ENCODE peak calls at places on chromosome 19, in seven cellular contexts. P is neuronal stem cell, J is upper lobe of right lung, Y is Peyer's patch, B is HepG2, S is AG04450, Z is right cardiac atrium. G is an unnamed sample.

GRCh38 chr19:51034704-51035103 is at the start of gene KLK12:
- DNase-seq in S (no peak), Y (no peak), J (no peak), Z (no peak), B (no peak), P (no peak), G (no peak)

GRCh38 chr19:18340990-18341868 is 831 bp downstream of the PGPEP1 start:
- DNase-seq in Y (peak; percentile 84), B (peak; percentile 52), S (no peak), P (no peak), J (peak; percentile 82), Z (peak; percentile 63), G (peak; percentile 77)

GRCh38 chr19:18397242-18398202 is at the start of gene LRRC25:
- DNase-seq in Y (peak; percentile 72), P (peak; percentile 57), B (no peak), Z (peak; percentile 56), J (peak; percentile 78), S (no peak), G (no peak)

GRCh38 chr19:31451686-31452325 is 102.6 kb upstream of the TSHZ3 start:
- DNase-seq in S (no peak), Y (no peak), Z (no peak), B (no peak), P (no peak), J (no peak), G (no peak)

GRCh38 chr19:48752511-48753365 is at the start of gene FUT1:
- DNase-seq in S (no peak), Z (peak; percentile 81), Y (peak; percentile 80), P (no peak), B (no peak), J (peak; percentile 90), G (peak; percentile 44)

GRCh38 chr19:50629194-50629593 is 10.5 kb downstream of the SYT3 start:
- DNase-seq in S (no peak), P (no peak), Z (no peak), B (no peak), J (no peak), Y (no peak), G (no peak)

GRCh38 chr19:49921871-49922755 is 6.9 kb upstream of the ATF5 start:
- DNase-seq in Z (no peak), J (no peak), Y (no peak), B (no peak), P (no peak), S (peak; percentile 29), G (no peak)

GRCh38 chr19:16661480-16662034 is 618 bp downstream of the TMEM38A start:
- DNase-seq in B (no peak), S (no peak), J (peak; percentile 67), P (no peak), Z (peak; percentile 56), Y (peak; percentile 58), G (no peak)

GRCh38 chr19:4452230-4452990 is 5.2 kb downstream of the UBXN6 start:
- DNase-seq in B (no peak), J (no peak), P (no peak), Y (no peak), S (no peak), Z (no peak), G (no peak)

GRCh38 chr19:55443045-55443823 is at the start of gene SHISA7:
- DNase-seq in B (no peak), P (no peak), J (no peak), S (no peak), Y (no peak), Z (no peak), G (no peak)

GRCh38 chr19:51441410-51442390 is 16.6 kb downstream of the SIGLEC8 start:
- DNase-seq in S (no peak), J (peak; percentile 63), Z (no peak), Y (peak; percentile 96), B (no peak), P (no peak), G (peak; percentile 64)

GRCh38 chr19:10503002-10503789 is at the start of gene KEAP1:
- DNase-seq in Z (peak; percentile 61), J (peak; percentile 82), S (no peak), P (peak; percentile 50), B (peak; percentile 18), Y (peak; percentile 64), G (peak; percentile 11)

GRCh38 chr19:48874309-48875135 is 2.3 kb downstream of the PPP1R15A start:
- DNase-seq in B (no peak), S (no peak), P (no peak), J (no peak), Y (peak; percentile 63), Z (peak; percentile 55), G (peak; percentile 35)

GRCh38 chr19:40416918-40417713 is 3.9 kb upstream of the PRX start:
- DNase-seq in Z (peak; percentile 76), Y (peak; percentile 67), B (peak; percentile 51), S (no peak), J (no peak), P (no peak), G (no peak)

GRCh38 chr19:49848938-49849337 is 2.0 kb upstream of the PTOV1 start:
- DNase-seq in Y (no peak), B (no peak), S (no peak), J (no peak), Z (no peak), P (no peak), G (no peak)

GRCh38 chr19:2507109-2507508 is 31.2 kb downstream of the GADD45B start:
- DNase-seq in B (peak; percentile 92), P (no peak), J (no peak), Y (peak; percentile 70), S (no peak), Z (no peak), G (peak; percentile 60)

DNA sequence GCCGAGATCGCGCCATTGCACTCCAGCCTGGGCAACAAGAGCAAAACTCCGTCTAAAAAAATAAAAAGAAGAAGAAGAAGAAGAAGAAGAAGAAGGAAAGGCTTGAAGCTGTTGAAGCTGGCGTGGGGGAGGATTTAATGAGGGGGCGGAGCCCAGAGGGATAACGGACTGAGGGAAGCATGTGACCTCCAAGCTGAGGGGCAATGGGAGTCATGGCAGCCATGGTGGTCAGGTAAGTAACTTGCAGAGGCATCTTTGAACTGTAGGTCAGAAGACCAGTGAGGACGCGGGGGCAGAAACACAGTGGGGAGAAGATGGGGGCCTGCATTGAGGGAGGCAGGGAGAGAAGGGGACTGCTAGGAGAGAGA is 13.3 kb downstream of the TMEM160 start:
- DNase-seq in S (no peak), B (no peak), Z (no peak), Y (peak; percentile 57), P (no peak), J (no peak), G (no peak)
- H3K27ac ChIP-seq in S (peak overlapping the region; percentile 21), B (no peak overlapping the region), Z (no peak overlapping the region), Y (peak overlapping the region; percentile 57), P (peak overlapping the region; percentile 16), J (no peak overlapping the region), G (no peak overlapping the region)

DNA sequence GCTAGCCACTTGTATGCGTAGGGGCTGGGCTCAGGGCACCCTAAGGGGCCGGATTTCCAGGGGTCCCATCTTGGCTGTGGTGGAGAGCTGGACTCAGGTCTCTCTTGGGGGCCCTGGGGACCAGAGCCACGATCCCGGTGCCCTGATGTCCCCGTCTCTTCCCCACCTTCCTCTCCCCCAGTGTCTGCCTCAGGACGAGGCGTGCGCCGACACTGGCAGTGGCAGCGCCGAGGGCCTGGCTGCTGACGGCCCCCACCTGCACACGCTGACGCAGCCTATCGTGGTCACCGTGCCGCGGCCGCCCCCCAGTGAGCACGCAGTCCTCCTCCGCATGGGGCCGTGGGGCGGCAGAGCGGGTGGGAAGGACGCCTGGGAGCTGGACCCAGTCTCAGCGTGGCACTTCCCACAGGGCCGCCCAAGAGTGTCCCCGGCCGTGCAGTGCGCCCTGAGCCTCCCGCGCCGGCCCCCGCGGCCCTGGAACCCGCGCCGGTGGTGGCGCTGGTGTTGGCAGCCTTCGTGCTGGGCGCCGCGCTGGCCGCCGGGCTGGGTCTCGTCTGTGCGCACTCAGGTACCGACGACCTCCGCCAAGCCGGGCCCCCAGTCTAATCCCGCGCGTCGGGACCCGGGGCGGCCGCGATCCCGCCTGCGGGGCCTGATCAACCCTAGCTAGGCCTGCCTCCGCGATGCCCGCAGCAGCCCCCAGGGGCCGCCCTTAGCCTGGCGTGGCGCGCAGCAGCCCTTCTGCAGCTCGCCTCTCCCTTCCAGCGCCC is 2.7 kb upstream of the SNAPC2 start:
- DNase-seq in B (no peak), S (no peak), Z (peak; percentile 49), J (peak; percentile 80), Y (peak; percentile 75), P (no peak), G (peak; percentile 57)
- H3K27ac ChIP-seq in B (peak overlapping the region; percentile 30), S (no peak overlapping the region), Z (peak overlapping the region; percentile 17), J (peak overlapping the region; percentile 30), Y (no peak overlapping the region), P (no peak overlapping the region), G (no peak overlapping the region)

GRCh38 chr19:6531163-6531955 is 533 bp downstream of the TNFSF9 start:
- DNase-seq in P (no peak), J (no peak), S (no peak), Z (peak; percentile 18), Y (no peak), B (no peak), G (no peak)
- H3K27ac ChIP-seq in P (no peak overlapping the region), J (peak overlapping the region; percentile 85), S (no peak overlapping the region), Z (no peak overlapping the region), Y (peak overlapping the region; percentile 86), B (no peak overlapping the region), G (no peak overlapping the region)

GRCh38 chr19:34479396-34479795 is 2.2 kb upstream of the WTIP start:
- DNase-seq in Y (no peak), Z (no peak), J (no peak), B (no peak), P (no peak), S (no peak), G (no peak)

GRCh38 chr19:34471906-34472305 is 9.7 kb upstream of the WTIP start:
- DNase-seq in S (no peak), Y (no peak), P (no peak), Z (no peak), J (no peak), B (no peak), G (no peak)

GRCh38 chr19:34474233-34474989 is 7.1 kb upstream of the WTIP start:
- DNase-seq in Y (no peak), J (no peak), Z (no peak), P (no peak), S (no peak), B (no peak), G (no peak)

GRCh38 chr19:34475975-34476594 is 5.5 kb upstream of the WTIP start:
- DNase-seq in S (no peak), Z (no peak), P (no peak), B (no peak), Y (no peak), J (no peak), G (no peak)

DNA sequence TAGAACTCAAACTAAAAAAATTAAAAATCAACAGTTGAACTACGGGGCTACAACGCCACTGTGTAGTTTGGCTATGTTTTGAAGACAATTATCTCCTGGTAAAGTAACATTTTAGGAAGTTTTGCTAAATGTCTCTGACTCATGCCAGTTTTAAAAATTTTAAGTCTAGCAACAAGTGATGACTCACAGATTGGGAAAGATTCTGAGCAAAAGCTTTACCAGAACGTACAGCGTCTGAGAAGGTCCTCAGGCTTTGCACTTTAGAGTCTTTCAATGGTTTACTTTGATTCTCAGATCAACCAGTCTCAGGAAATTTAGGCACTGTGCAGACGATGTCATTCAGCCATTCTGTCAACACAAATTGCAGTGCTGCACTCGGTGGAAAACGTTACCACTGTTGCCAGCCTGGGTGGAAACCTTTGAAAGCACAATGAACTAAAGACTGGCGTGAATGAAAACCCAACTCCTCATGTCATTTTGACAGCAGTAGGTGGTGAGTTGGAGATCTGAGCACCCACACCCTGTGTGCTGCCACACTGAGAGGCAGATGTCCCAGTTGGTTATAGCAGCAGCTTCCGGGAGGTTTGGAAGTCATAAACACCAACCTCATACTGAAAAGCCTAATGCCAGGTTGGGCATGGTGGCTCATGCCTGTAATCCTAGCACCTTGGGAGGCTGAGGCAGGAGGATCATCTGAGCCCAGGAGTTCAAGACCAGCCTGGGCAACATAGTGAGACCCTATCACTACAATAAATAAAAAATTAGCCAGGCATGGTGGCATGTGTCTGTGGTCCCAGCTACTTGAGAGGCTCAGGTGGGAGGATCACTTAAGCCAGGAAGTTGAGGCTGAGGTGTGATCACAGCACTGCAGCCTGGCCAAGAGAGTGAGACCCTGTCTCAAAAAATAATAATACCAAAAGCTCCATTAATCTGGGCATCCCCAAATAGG is 6.3 kb upstream of the WTIP start:
- DNase-seq in S (peak; percentile 61), J (no peak), Z (no peak), Y (no peak), P (no peak), B (no peak), G (no peak)
- H3K27ac ChIP-seq in S (peak overlapping the region; percentile 73), J (peak overlapping the region; percentile 14), Z (peak overlapping the region; percentile 27), Y (no peak overlapping the region), P (no peak overlapping the region), B (no peak overlapping the region), G (no peak overlapping the region)

G was measured in CD4-positive, CD25-positive, alpha-beta regulatory T cell.